ENCODE peak calls at places on chromosomes 13 and 19, in four cellular contexts. H, W, A and V are unnamed samples.
A peak's percentile ranks its signal among the peaks of the same experiment; 100 is the strongest.

GRCh38 chr13:112970552-112971287 is 1.7 kb downstream of the MCF2L start:
- DNase-seq in W (peak; percentile 20), H (no peak), A (peak; percentile 6), V (no peak)

GRCh38 chr19:5990289-5990797 is 12.4 kb upstream of the RANBP3 start:
- DNase-seq in A (no peak), W (no peak), H (no peak), V (no peak)

GRCh38 chr13:113646376-113646775 is 11.6 kb downstream of the ATP4B start:
- DNase-seq in A (peak; percentile 9), H (no peak), W (no peak), V (no peak)

GRCh38 chr19:17041994-17042393 is 15.4 kb upstream of the CPAMD8 start:
- DNase-seq in A (no peak), H (no peak), W (no peak), V (no peak)

GRCh38 chr19:42086770-42087550 is 11.0 kb downstream of the ZNF574 start:
- DNase-seq in H (no peak), W (no peak), A (no peak), V (no peak)

GRCh38 chr13:94063096-94063495 is 416.4 kb downstream of the DCT start:
- DNase-seq in A (no peak), H (no peak), W (no peak), V (no peak)

GRCh38 chr19:34436716-34437115 is 8.5 kb downstream of the UBA2 start:
- DNase-seq in A (no peak), W (no peak), H (no peak), V (no peak)

GRCh38 chr13:46609052-46609451 is 56.1 kb downstream of the LRCH1 start:
- DNase-seq in H (no peak), A (no peak), W (no peak), V (no peak)

GRCh38 chr13:41833851-41834250 is 127.1 kb downstream of the VWA8 start:
- DNase-seq in A (no peak), W (no peak), H (no peak), V (no peak)

GRCh38 chr13:48642061-48642460 is 11.7 kb upstream of the CYSLTR2 start:
- DNase-seq in H (no peak), W (no peak), A (no peak), V (no peak)

GRCh38 chr13:88246239-88246638 is 575.1 kb downstream of the SLITRK5 start:
- DNase-seq in H (no peak), W (no peak), A (no peak), V (no peak)

GRCh38 chr13:93227906-93228801 is 1.5 kb downstream of the GPC6 start:
- DNase-seq in A (peak; percentile 34), H (peak; percentile 74), W (no peak), V (peak; percentile 71)

GRCh38 chr19:16303755-16304154 is 20.9 kb upstream of the KLF2 start:
- DNase-seq in W (no peak), A (no peak), H (no peak), V (no peak)

GRCh38 chr13:19959831-19960672 is 1.5 kb downstream of the ZMYM2 start:
- DNase-seq in W (peak; percentile 87), A (peak; percentile 91), H (peak; percentile 87), V (peak; percentile 61)

GRCh38 chr19:13885826-13886365 is 9.0 kb downstream of the NANOS3 start:
- DNase-seq in A (no peak), H (no peak), W (no peak), V (no peak)

GRCh38 chr13:43134896-43135295 is 111.5 kb downstream of the DNAJC15 start:
- DNase-seq in W (no peak), H (no peak), A (no peak), V (no peak)

GRCh38 chr13:43133792-43134191 is 110.4 kb downstream of the DNAJC15 start:
- DNase-seq in H (no peak), W (no peak), A (no peak), V (no peak)

GRCh38 chr13:43132911-43133310 is 109.5 kb downstream of the DNAJC15 start:
- DNase-seq in W (no peak), A (no peak), H (no peak), V (no peak)

GRCh38 chr13:43129511-43130130 is 106.2 kb downstream of the DNAJC15 start:
- DNase-seq in A (no peak), H (no peak), W (no peak), V (no peak)

DNA sequence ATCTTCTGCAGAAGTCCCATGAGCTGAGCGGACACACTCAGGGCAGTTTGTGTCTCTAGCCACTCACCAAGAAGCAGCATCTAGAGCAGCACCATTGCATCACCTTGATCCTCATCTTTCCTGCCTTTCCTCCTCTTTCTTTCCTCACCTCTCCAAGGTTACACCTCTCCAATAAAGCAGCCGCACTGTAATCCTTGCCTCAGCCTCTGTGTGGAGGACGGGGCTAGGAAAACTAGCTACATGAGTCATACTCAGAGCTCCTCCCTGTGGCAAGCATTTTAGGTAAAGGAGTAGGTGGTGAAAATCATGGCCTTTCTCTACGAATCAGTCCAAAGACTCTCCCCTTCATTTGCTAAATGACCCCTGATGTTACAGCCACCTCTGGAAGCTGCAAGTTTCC is 108.8 kb downstream of the DNAJC15 start:
- DNase-seq in W (no peak), H (no peak), A (peak; percentile 23), V (no peak)
- TF ChIP-seq CTCF in W (peak; percentile 45), H (no peak), A (no peak), V (peak; percentile 42)

GRCh38 chr13:111045170-111045569 is 69.9 kb upstream of the ARHGEF7 start:
- DNase-seq in A (no peak), H (peak; percentile 42), W (no peak), V (no peak)

GRCh38 chr13:111047326-111047725 is 67.8 kb upstream of the ARHGEF7 start:
- DNase-seq in A (no peak), W (no peak), H (peak; percentile 55), V (no peak)

GRCh38 chr13:111044087-111044830 is 70.9 kb upstream of the ARHGEF7 start:
- DNase-seq in A (no peak), W (no peak), H (no peak), V (no peak)

GRCh38 chr13:111048387-111048786 is 66.7 kb upstream of the ARHGEF7 start:
- DNase-seq in A (no peak), W (no peak), H (peak; percentile 26), V (no peak)

GRCh38 chr13:111046590-111047141 is 68.4 kb upstream of the ARHGEF7 start:
- DNase-seq in A (no peak), W (no peak), H (peak; percentile 58), V (no peak)
- TF ChIP-seq CTCF in A (no peak), W (peak; percentile 36), H (no peak), V (no peak)

DNA sequence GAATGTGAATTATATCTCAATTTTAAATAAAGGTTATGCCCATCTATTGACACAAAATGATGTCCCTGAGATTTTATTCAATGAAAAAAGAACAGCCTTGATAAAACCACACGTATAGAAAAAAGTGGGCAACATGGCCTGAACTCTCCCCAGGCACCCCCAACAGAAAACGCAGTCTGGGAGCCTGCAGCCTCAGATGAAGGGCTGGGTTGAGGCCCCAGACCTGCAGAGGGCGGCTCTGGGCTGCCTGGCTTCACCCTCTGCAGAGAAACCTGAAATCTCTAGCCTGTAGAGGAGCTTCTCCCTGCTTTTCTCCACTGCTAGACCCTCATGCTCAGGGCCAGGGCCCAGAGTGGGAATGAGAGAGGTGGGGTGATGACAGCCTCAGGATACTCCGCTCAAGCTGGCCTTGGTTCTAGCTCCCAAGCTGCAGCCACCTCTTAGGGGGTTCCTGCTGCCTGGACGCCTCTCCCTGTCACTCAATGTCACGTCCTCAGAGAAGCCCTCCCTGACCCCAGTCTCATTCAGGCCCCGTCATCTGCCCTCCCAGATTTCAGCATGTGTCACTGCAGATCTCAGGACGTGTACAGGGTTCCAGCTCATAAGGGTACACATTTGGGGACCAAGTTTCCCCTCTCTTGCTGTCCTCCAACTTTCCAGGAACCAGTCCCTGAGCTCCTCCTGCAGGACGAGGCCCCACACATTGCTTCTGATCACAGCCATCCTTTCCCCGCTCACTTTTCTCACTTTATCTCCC is 1.8 kb downstream of the MBD3 start:
- DNase-seq in A (no peak), W (no peak), H (no peak), V (no peak)
- TF ChIP-seq CTCF in A (no peak), W (no peak), H (no peak), V (peak; percentile 36)

DNA sequence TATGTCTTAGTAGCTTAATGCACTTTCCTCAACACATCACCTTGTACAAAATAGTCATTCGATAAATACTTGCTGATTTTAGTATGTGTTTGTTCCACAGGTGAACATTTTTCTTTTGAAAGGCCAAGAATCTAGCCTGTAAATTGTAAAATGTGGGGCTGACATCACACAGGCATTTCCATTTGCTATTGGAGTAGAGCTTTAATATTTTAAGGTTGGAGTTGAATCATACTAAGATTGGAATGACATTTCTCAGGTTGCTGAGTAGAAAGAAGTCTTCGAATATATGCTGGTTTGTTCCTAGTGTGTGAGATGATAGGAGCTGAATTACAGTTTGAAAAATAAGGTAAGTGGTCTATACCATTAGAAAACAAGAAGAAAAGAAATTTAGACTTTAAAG is 112.3 kb upstream of the FRY start:
- DNase-seq in A (no peak), W (no peak), H (no peak), V (no peak)
- TF ChIP-seq CTCF in A (no peak), W (no peak), H (no peak), V (no peak)

GRCh38 chr19:37334179-37335071 is 36.5 kb upstream of the ZNF527 start:
- DNase-seq in A (peak; percentile 90), H (peak; percentile 93), W (peak; percentile 93), V (peak; percentile 68)
- TF ChIP-seq CTCF in A (no peak), H (no peak), W (no peak), V (no peak)

DNA sequence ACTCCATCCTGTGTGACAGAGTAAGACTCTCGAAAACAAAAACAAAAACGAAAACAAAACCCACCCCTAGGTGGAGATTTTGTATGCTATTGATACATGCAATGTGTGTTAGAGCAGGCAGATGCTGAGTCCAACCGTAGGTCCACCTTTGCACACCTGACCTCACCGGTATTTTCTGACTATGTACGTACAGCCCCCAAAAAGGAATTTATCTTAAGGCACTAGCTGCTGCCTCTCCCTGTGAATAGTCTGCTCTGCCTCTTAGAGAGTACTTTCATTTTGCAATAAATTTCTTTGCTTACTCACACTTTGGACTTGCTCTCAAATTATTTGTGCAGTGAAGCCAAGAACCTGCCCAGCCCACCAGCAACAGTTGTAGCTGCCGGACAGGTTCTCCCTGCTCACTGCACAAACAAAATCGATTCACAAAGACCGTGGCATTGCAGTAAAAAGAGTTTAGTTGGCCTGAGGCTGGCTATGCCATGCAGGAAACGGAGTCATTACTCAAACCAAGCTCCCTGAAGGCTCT is 8.2 kb upstream of the ZNF77 start:
- DNase-seq in H (no peak), W (no peak), A (peak; percentile 92), V (peak; percentile 45)
- TF ChIP-seq CTCF in H (no peak), W (no peak), A (no peak), V (peak; percentile 47)